ENCODE peak calls at places on chromosomes 7 and 10, in six cellular contexts. W is sigmoid colon; F is stimulated activated CD8-positive, alpha-beta memory T cell treated with anti-CD3 and anti-CD28 coated beads, Interleukin-2, amount 100 ng/mL, for 48 hours; Y is anterior cingulate cortex; K is H7; B is HEK293T. V is an unnamed sample.

GRCh38 chr7:92837214-92837749 is 909 bp upstream of the CDK6 start:
- DNase-seq in W (no peak), F (no peak), Y (no peak), K (no peak), B (no peak), V (no peak)

GRCh38 chr7:84337386-84337785 is 142.8 kb upstream of the SEMA3A start:
- DNase-seq in W (no peak), F (no peak), Y (no peak), K (no peak), B (no peak), V (no peak)

GRCh38 chr7:16970732-16971495 is 89.1 kb upstream of the AGR3 start:
- DNase-seq in W (no peak), F (no peak), Y (no peak), K (peak; percentile 8), B (no peak), V (no peak)

GRCh38 chr7:131521651-131522163 is 34.7 kb downstream of the PODXL start:
- DNase-seq in W (peak; percentile 68), F (no peak), Y (no peak), K (no peak), B (no peak), V (peak; percentile 93)

GRCh38 chr7:93352881-93353280 is 120.7 kb downstream of the VPS50 start:
- DNase-seq in W (no peak), F (no peak), Y (no peak), K (no peak), B (no peak), V (no peak)

GRCh38 chr10:82811621-82812020 is 936.6 kb downstream of the NRG3 start:
- DNase-seq in W (no peak), F (no peak), Y (no peak), K (peak; percentile 49), B (peak; percentile 18), V (peak; percentile 73)

GRCh38 chr10:44589931-44590330 is 205.0 kb upstream of the CXCL12 start:
- DNase-seq in W (no peak), F (no peak), Y (no peak), K (no peak), B (peak; percentile 26), V (peak; percentile 49)

GRCh38 chr7:128361463-128362441 is at the start of gene PRRT4:
- DNase-seq in W (peak; percentile 70), F (no peak), Y (no peak), K (peak; percentile 92), B (peak; percentile 72), V (peak; percentile 75)

GRCh38 chr7:48781783-48782182 is 142.6 kb upstream of the CDC14C start:
- DNase-seq in W (no peak), F (no peak), Y (no peak), K (no peak), B (no peak), V (no peak)